ENCODE peak calls at places on chromosomes 2 and 18, in four cellular contexts. I, A, L and H are unnamed samples.

GRCh38 chr2:105746177-105747080 is 1.7 kb downstream of the NCK2 start:
- DNase-seq in I (peak), A (no peak), L (peak), H (peak)

GRCh38 chr2:19538411-19538963 is 180.1 kb upstream of the OSR1 start:
- DNase-seq in I (no peak), A (peak), L (no peak), H (no peak)

GRCh38 chr2:231152800-231153557 is 28.1 kb upstream of the HTR2B start:
- DNase-seq in I (no peak), A (peak), L (no peak), H (no peak)

GRCh38 chr2:218828477-218828778 is 3.2 kb downstream of the PRKAG3 start:
- DNase-seq in I (no peak), A (no peak), L (no peak), H (no peak)

GRCh38 chr18:27844416-27844792 is 332.5 kb downstream of the CDH2 start:
- DNase-seq in I (no peak), A (peak), L (no peak), H (no peak)

GRCh38 chr18:35042389-35043066 is 1.3 kb downstream of the MAPRE2 start:
- DNase-seq in I (no peak), A (no peak), L (no peak), H (no peak)

GRCh38 chr2:58479557-58480120 is 238.5 kb upstream of the FANCL start:
- DNase-seq in I (no peak), A (no peak), L (no peak), H (no peak)

GRCh38 chr2:159516241-159516758 is 100.0 kb downstream of the BAZ2B start:
- DNase-seq in I (peak), A (peak), L (peak), H (peak)

GRCh38 chr2:128637481-128638155 is 318.9 kb upstream of the HS6ST1 start:
- DNase-seq in I (no peak), A (no peak), L (no peak), H (no peak)

GRCh38 chr2:181787310-181788048 is 104.1 kb upstream of the ITPRID2 start:
- DNase-seq in I (no peak), A (no peak), L (no peak), H (no peak)

GRCh38 chr2:135074216-135074615 is 22.1 kb downstream of the RAB3GAP1 start:
- DNase-seq in I (no peak), A (no peak), L (peak), H (no peak)

GRCh38 chr2:48607307-48608014 is 10.2 kb upstream of the GTF2A1L start:
- DNase-seq in I (no peak), A (peak), L (no peak), H (no peak)

GRCh38 chr18:60130289-60130688 is 230.5 kb downstream of the PMAIP1 start:
- DNase-seq in I (no peak), A (no peak), L (no peak), H (no peak)

GRCh38 chr18:73684651-73685050 is 463.0 kb downstream of the FBXO15 start:
- DNase-seq in I (no peak), A (no peak), L (no peak), H (no peak)

GRCh38 chr2:200765139-200765951 is 46.4 kb upstream of the BZW1 start:
- DNase-seq in I (no peak), A (peak), L (no peak), H (peak)

GRCh38 chr2:128565441-128565840 is 246.8 kb upstream of the HS6ST1 start:
- DNase-seq in I (no peak), A (no peak), L (no peak), H (no peak)

GRCh38 chr2:239778861-239779591 is 246.1 kb downstream of the NDUFA10 start:
- DNase-seq in I (no peak), A (no peak), L (no peak), H (no peak)

GRCh38 chr18:49021433-49022129 is 70.8 kb upstream of the SMAD7 start:
- DNase-seq in I (peak), A (peak), L (no peak), H (peak)

GRCh38 chr2:10835052-10835970 is 22.7 kb upstream of the PDIA6 start:
- DNase-seq in I (peak), A (peak), L (peak), H (peak)

GRCh38 chr2:155846249-155846648 is 486.3 kb downstream of the NR4A2 start:
- DNase-seq in I (no peak), A (no peak), L (no peak), H (no peak)

DNA sequence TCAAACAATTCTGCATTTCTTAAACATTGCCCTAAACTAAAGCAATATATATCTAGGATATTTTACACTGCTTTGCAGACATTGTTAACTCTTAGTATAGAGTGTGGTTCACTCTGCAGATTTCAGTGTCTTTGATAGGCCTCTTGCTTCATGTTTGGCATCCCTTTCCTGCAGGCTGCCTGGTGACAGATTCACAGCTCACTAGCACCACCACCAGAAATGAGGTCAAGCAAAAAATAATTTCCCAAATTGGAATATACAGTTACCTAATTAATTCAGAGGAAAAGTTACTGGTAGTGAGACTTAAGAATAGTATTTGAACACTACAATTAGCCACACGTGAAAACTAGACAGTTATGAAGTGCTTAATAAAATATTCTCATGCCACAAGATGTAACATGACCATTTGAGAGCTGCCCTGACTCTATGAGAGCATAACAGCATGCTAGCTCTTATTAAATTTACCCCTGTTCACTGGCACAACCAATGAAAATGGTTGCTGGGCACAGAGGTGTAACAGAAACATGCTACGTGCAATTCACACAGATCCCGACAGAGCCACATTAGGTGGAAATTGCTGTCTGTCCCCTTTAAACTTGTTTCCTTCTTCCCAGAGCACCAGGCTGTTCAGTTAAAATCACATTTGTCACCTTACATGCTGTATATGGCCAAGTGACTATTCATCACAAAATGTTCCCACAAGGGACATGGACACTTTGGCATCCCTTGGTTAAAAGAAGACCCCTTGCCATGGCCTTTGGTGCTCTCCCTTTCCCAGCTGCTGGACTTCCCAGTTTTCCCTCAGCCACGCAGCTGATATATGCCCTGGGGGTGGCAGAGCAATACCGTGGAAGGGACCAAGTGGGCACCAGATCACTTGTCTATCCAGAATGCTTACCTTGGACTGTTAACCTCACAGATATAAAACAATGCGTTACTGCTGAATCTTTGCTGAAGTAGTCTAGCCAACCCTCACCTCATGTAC is 35.7 kb downstream of the PAIP2B start:
- DNase-seq in I (no peak), A (peak), L (no peak), H (no peak)
- TF ChIP-seq CTCF in I (no peak), A (peak), L (peak), H (no peak)

DNA sequence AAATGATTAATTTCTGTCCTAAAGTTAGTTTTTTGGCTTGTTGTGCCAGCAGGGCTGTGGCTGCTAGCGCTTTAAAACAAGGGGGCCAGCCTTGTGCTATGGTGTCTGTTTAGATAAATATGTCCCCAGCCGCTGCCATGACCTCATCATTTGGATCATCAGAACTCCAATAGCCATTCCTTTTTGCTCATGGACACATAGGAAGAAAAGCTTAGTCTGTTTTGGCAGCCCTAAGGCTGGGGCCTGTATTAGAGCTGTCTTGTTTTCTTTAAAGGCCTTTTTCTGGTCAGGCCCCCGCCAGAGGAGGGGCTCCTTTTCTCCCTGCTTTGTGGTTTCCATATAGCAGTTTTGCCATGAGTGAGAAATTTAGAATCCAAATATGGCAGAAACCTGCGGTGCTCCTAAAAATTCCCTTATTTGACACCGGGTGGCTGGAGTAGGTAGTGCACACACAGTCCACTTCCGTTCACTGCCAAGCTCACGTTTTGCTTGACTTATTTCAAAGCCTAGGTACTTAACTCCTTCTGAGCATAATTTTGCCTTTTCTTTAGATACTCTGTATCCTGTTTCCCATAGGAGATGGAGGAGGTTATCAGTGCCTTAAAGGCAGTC is 60.4 kb upstream of the SLC35G4 start:
- DNase-seq in I (no peak), A (no peak), L (no peak), H (no peak)
- TF ChIP-seq CTCF in I (no peak), A (peak), L (no peak), H (no peak)

GRCh38 chr18:3577456-3577855 is 127.5 kb downstream of the TGIF1 start:
- DNase-seq in I (no peak), A (peak), L (no peak), H (no peak)
- TF ChIP-seq CTCF in I (no peak), A (no peak), L (no peak), H (no peak)

GRCh38 chr18:6876646-6877045 is 147.1 kb downstream of the ARHGAP28 start:
- DNase-seq in I (no peak), A (peak), L (no peak), H (no peak)
- TF ChIP-seq CTCF in I (no peak), A (no peak), L (no peak), H (no peak)

GRCh38 chr2:108834620-108835019 is 48.0 kb downstream of the CCDC138 start:
- DNase-seq in I (no peak), A (no peak), L (no peak), H (no peak)
- TF ChIP-seq CTCF in I (no peak), A (no peak), L (no peak), H (no peak)

GRCh38 chr2:75610671-75611070 is 35.9 kb upstream of the MRPL19 start:
- DNase-seq in I (no peak), A (no peak), L (no peak), H (no peak)

GRCh38 chr2:75612108-75612861 is 34.3 kb upstream of the MRPL19 start:
- DNase-seq in I (no peak), A (no peak), L (no peak), H (no peak)

GRCh38 chr2:75616933-75617332 is 29.6 kb upstream of the MRPL19 start:
- DNase-seq in I (no peak), A (no peak), L (no peak), H (no peak)

GRCh38 chr2:75612862-75613243 is 33.7 kb upstream of the MRPL19 start:
- DNase-seq in I (no peak), A (no peak), L (no peak), H (no peak)

GRCh38 chr2:75614062-75614710 is 32.4 kb upstream of the MRPL19 start:
- DNase-seq in I (no peak), A (no peak), L (no peak), H (no peak)
- TF ChIP-seq CTCF in I (no peak), A (no peak), L (no peak), H (no peak)

DNA sequence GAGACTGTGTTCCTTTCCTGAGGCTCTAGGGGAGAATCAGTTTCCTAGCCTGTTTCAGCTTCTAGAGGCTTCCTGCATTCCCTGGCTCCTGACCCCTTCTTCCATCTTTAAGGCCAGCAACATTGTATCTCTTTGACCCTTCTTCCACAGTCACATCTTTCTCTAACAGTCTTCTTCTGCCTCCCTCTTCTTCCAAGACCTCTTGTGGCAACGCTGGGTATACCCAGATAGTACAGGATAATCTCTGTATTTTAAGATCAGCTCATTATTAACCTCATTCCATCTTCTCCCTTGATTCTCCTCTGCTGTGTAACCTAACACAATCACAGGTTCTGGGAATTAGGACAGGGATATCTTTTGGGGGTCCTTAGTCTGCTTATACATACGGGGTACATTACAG is 8.9 kb upstream of the MYL12A start:
- DNase-seq in I (no peak), A (no peak), L (no peak), H (no peak)
- TF ChIP-seq CTCF in I (no peak), A (peak), L (no peak), H (no peak)